ENCODE peak calls at places on chromosomes 6 and 20, in four cellular contexts. E is lower leg skin, L is HS-5, S is mucosa of gallbladder. G is an unnamed sample.

GRCh38 chr20:51093240-51093763 is 70.4 kb upstream of the KCNG1 start:
- DNase-seq in E (no peak), L (no peak), S (no peak), G (no peak)

GRCh38 chr6:15620616-15621015 is 42.2 kb downstream of the DTNBP1 start:
- DNase-seq in E (no peak), L (no peak), S (no peak), G (no peak)

GRCh38 chr20:40880063-40880715 is 148.4 kb upstream of the TOP1 start:
- DNase-seq in E (no peak), L (no peak), S (no peak), G (no peak)

GRCh38 chr20:35318502-35319157 is 26.4 kb upstream of the FAM83C start:
- DNase-seq in E (peak), L (peak), S (peak), G (peak)

GRCh38 chr6:80197474-80197873 is 91.0 kb downstream of the BCKDHB start:
- DNase-seq in E (no peak), L (no peak), S (peak), G (peak)

GRCh38 chr6:5334341-5334740 is 73.0 kb downstream of the FARS2 start:
- DNase-seq in E (no peak), L (no peak), S (no peak), G (no peak)

GRCh38 chr6:100246206-100246605 is 218.5 kb downstream of the SIM1 start:
- DNase-seq in E (no peak), L (no peak), S (no peak), G (no peak)

GRCh38 chr6:120764312-120764711 is 570.0 kb downstream of the TBC1D32 start:
- DNase-seq in E (no peak), L (no peak), S (no peak), G (no peak)

GRCh38 chr6:168355716-168356522 is 36.3 kb upstream of the DACT2 start:
- DNase-seq in E (no peak), L (no peak), S (peak), G (no peak)

GRCh38 chr6:32153252-32153834 is 598 bp upstream of the PPT2 start:
- DNase-seq in E (peak), L (no peak), S (no peak), G (no peak)

GRCh38 chr6:107488875-107489635 is 862 bp upstream of the SOBP start:
- DNase-seq in E (no peak), L (no peak), S (no peak), G (no peak)

GRCh38 chr20:40688129-40689099 is 622 bp downstream of the MAFB start:
- DNase-seq in E (no peak), L (no peak), S (no peak), G (no peak)

GRCh38 chr6:137910843-137911456 is 43.9 kb downstream of the TNFAIP3 start:
- DNase-seq in E (no peak), L (no peak), S (no peak), G (no peak)

GRCh38 chr20:12555369-12555768 is 453.4 kb upstream of the SPTLC3 start:
- DNase-seq in E (no peak), L (no peak), S (peak), G (no peak)

GRCh38 chr6:156778615-156779205 is 1.5 kb downstream of the ARID1B start:
- DNase-seq in E (peak), L (no peak), S (peak), G (no peak)

GRCh38 chr6:109653264-109653663 is 37.7 kb downstream of the AK9 start:
- DNase-seq in E (no peak), L (no peak), S (no peak), G (no peak)

GRCh38 chr6:107957165-107957908 is 671 bp downstream of the SEC63 start:
- DNase-seq in E (peak), L (no peak), S (peak), G (no peak)

GRCh38 chr6:35294308-35294945 is 3.2 kb upstream of the DEF6 start:
- DNase-seq in E (no peak), L (no peak), S (no peak), G (no peak)

GRCh38 chr6:116012471-116012949 is 48.2 kb downstream of the FRK start:
- DNase-seq in E (no peak), L (no peak), S (no peak), G (no peak)

GRCh38 chr20:63290677-63291472 is 2.1 kb upstream of the COL20A1 start:
- DNase-seq in E (no peak), L (no peak), S (no peak), G (no peak)

GRCh38 chr6:78989191-78989590 is 88.9 kb downstream of the PHIP start:
- DNase-seq in E (no peak), L (no peak), S (no peak), G (no peak)

GRCh38 chr20:62906209-62906608 is 20.1 kb downstream of the DIDO1 start:
- DNase-seq in E (no peak), L (no peak), S (no peak), G (no peak)

GRCh38 chr6:44142835-44143234 is 15.5 kb downstream of the TMEM63B start:
- DNase-seq in E (no peak), L (no peak), S (no peak), G (no peak)

GRCh38 chr6:118768904-118769325 is 117.5 kb upstream of the CEP85L start:
- DNase-seq in E (peak), L (no peak), S (no peak), G (no peak)

GRCh38 chr6:15160812-15161211 is 85.1 kb upstream of the JARID2 start:
- DNase-seq in E (no peak), L (no peak), S (no peak), G (peak)

GRCh38 chr20:56805313-56805712 is 176.2 kb downstream of the TFAP2C start:
- DNase-seq in E (no peak), L (no peak), S (no peak), G (no peak)

GRCh38 chr6:30533460-30534294 is 22.6 kb downstream of the GNL1 start:
- DNase-seq in E (no peak), L (no peak), S (no peak), G (no peak)

G was measured in GM04503.